ENCODE peak calls at places on chromosomes 6 and 20, in seven cellular contexts. C, M, W, E, O, Q and Z are unnamed samples.

GRCh38 chr20:41643504-41643938 is 25.3 kb upstream of the CHD6 start:
- DNase-seq in C (no peak), M (no peak), W (peak), E (no peak), O (peak), Q (peak), Z (no peak)

GRCh38 chr6:160996316-160996715 is 4.7 kb downstream of the MAP3K4 start:
- DNase-seq in C (no peak), M (no peak), W (no peak), E (no peak), O (no peak), Q (no peak), Z (no peak)

GRCh38 chr6:30845183-30845582 is 39.1 kb upstream of the DDR1 start:
- DNase-seq in C (no peak), M (no peak), W (no peak), E (no peak), O (peak), Q (no peak), Z (no peak)

GRCh38 chr6:11791354-11792107 is 12.9 kb upstream of the ADTRP start:
- DNase-seq in C (no peak), M (no peak), W (no peak), E (no peak), O (peak), Q (no peak), Z (peak)

GRCh38 chr20:38907918-38908677 is 18.1 kb upstream of the FAM83D start:
- DNase-seq in C (no peak), M (no peak), W (no peak), E (no peak), O (no peak), Q (no peak), Z (no peak)

GRCh38 chr20:3313681-3314080 is 74.7 kb upstream of the SLC4A11 start:
- DNase-seq in C (no peak), M (no peak), W (no peak), E (no peak), O (no peak), Q (no peak), Z (no peak)

GRCh38 chr6:30818426-30818841 is 65.9 kb upstream of the DDR1 start:
- DNase-seq in C (no peak), M (peak), W (peak), E (no peak), O (no peak), Q (no peak), Z (no peak)

GRCh38 chr20:61331542-61331941 is 79.5 kb downstream of the CDH4 start:
- DNase-seq in C (no peak), M (no peak), W (no peak), E (no peak), O (no peak), Q (no peak), Z (no peak)

GRCh38 chr6:112931835-112932234 is 584.7 kb downstream of the RFPL4B start:
- DNase-seq in C (no peak), M (no peak), W (peak), E (no peak), O (no peak), Q (no peak), Z (no peak)

GRCh38 chr20:49545572-49545971 is 22.4 kb downstream of the PTGIS start:
- DNase-seq in C (no peak), M (no peak), W (no peak), E (no peak), O (peak), Q (no peak), Z (no peak)

GRCh38 chr20:3282271-3283221 is 43.6 kb upstream of the SLC4A11 start:
- DNase-seq in C (no peak), M (no peak), W (no peak), E (no peak), O (peak), Q (no peak), Z (no peak)